ENCODE peak calls at places on chromosomes 2 and 18, in nine cellular contexts. One of them, this sample, is unnamed.

GRCh38 chr2:1538663-1539062 is 125.4 kb downstream of the TPO start:
- DNase-seq in adrenal gland: no peak
- DNase-seq in NT2/D1: peak; percentile 70
- DNase-seq in Panc1: no peak
- DNase-seq in CD8-positive, alpha-beta T cell: no peak
- DNase-seq in esophagus squamous epithelium: no peak
- DNase-seq in colonic mucosa: no peak
- DNase-seq in small intestine: no peak
- DNase-seq in aorta: no peak
- DNase-seq in this sample: no peak

GRCh38 chr2:240624950-240625621 is at the start of gene GPR35:
- DNase-seq in adrenal gland: no peak
- DNase-seq in NT2/D1: no peak
- DNase-seq in Panc1: no peak
- DNase-seq in CD8-positive, alpha-beta T cell: peak; percentile 93
- DNase-seq in esophagus squamous epithelium: no peak
- DNase-seq in colonic mucosa: peak; percentile 44
- DNase-seq in small intestine: peak; percentile 46
- DNase-seq in aorta: peak; percentile 80
- DNase-seq in this sample: peak; percentile 64

GRCh38 chr2:111122631-111123421 is 2.1 kb downstream of the BCL2L11 start:
- DNase-seq in adrenal gland: peak; percentile 84
- DNase-seq in NT2/D1: peak; percentile 83
- DNase-seq in Panc1: no peak
- DNase-seq in CD8-positive, alpha-beta T cell: no peak
- DNase-seq in esophagus squamous epithelium: no peak
- DNase-seq in colonic mucosa: peak; percentile 77
- DNase-seq in small intestine: peak; percentile 78
- DNase-seq in aorta: peak; percentile 91
- DNase-seq in this sample: peak; percentile 50

GRCh38 chr18:24187689-24188088 is 48.8 kb downstream of the CABYR start:
- DNase-seq in adrenal gland: no peak
- DNase-seq in NT2/D1: no peak
- DNase-seq in Panc1: no peak
- DNase-seq in CD8-positive, alpha-beta T cell: no peak
- DNase-seq in esophagus squamous epithelium: no peak
- DNase-seq in colonic mucosa: no peak
- DNase-seq in small intestine: no peak
- DNase-seq in aorta: no peak
- DNase-seq in this sample: no peak

GRCh38 chr2:43161650-43162542 is 64.5 kb downstream of the ZFP36L2 start:
- DNase-seq in adrenal gland: no peak
- DNase-seq in NT2/D1: no peak
- DNase-seq in Panc1: no peak
- DNase-seq in CD8-positive, alpha-beta T cell: no peak
- DNase-seq in esophagus squamous epithelium: no peak
- DNase-seq in colonic mucosa: peak; percentile 91
- DNase-seq in small intestine: peak; percentile 99
- DNase-seq in aorta: no peak
- DNase-seq in this sample: no peak

GRCh38 chr2:20470211-20470610 is 23.3 kb downstream of the RHOB start:
- DNase-seq in adrenal gland: no peak
- DNase-seq in NT2/D1: no peak
- DNase-seq in Panc1: no peak
- DNase-seq in CD8-positive, alpha-beta T cell: no peak
- DNase-seq in esophagus squamous epithelium: no peak
- DNase-seq in colonic mucosa: no peak
- DNase-seq in small intestine: no peak
- DNase-seq in aorta: no peak
- DNase-seq in this sample: no peak

GRCh38 chr18:59566507-59566906 is 130.7 kb downstream of the CCBE1 start:
- DNase-seq in adrenal gland: no peak
- DNase-seq in NT2/D1: no peak
- DNase-seq in Panc1: no peak
- DNase-seq in CD8-positive, alpha-beta T cell: no peak
- DNase-seq in esophagus squamous epithelium: no peak
- DNase-seq in colonic mucosa: no peak
- DNase-seq in small intestine: no peak
- DNase-seq in aorta: no peak
- DNase-seq in this sample: no peak

GRCh38 chr2:23237147-23237546 is 147.8 kb upstream of the KLHL29 start:
- DNase-seq in adrenal gland: no peak
- DNase-seq in NT2/D1: no peak
- DNase-seq in Panc1: no peak
- DNase-seq in CD8-positive, alpha-beta T cell: no peak
- DNase-seq in esophagus squamous epithelium: no peak
- DNase-seq in colonic mucosa: no peak
- DNase-seq in small intestine: no peak
- DNase-seq in aorta: no peak
- DNase-seq in this sample: no peak

GRCh38 chr2:187429989-187430388 is 18.1 kb downstream of the CALCRL start:
- DNase-seq in adrenal gland: no peak
- DNase-seq in NT2/D1: no peak
- DNase-seq in Panc1: no peak
- DNase-seq in CD8-positive, alpha-beta T cell: no peak
- DNase-seq in esophagus squamous epithelium: no peak
- DNase-seq in colonic mucosa: no peak
- DNase-seq in small intestine: no peak
- DNase-seq in aorta: no peak
- DNase-seq in this sample: no peak

GRCh38 chr2:14544247-14544646 is 88.3 kb upstream of the LRATD1 start:
- DNase-seq in adrenal gland: no peak
- DNase-seq in NT2/D1: no peak
- DNase-seq in Panc1: no peak
- DNase-seq in CD8-positive, alpha-beta T cell: no peak
- DNase-seq in esophagus squamous epithelium: no peak
- DNase-seq in colonic mucosa: no peak
- DNase-seq in small intestine: no peak
- DNase-seq in aorta: no peak
- DNase-seq in this sample: no peak

GRCh38 chr2:46303233-46303632 is 6.0 kb downstream of the EPAS1 start:
- DNase-seq in adrenal gland: no peak
- DNase-seq in NT2/D1: no peak
- DNase-seq in Panc1: no peak
- DNase-seq in CD8-positive, alpha-beta T cell: no peak
- DNase-seq in esophagus squamous epithelium: no peak
- DNase-seq in colonic mucosa: no peak
- DNase-seq in small intestine: no peak
- DNase-seq in aorta: no peak
- DNase-seq in this sample: no peak

GRCh38 chr2:10787176-10787968 is 25.2 kb downstream of the PDIA6 start:
- DNase-seq in adrenal gland: no peak
- DNase-seq in NT2/D1: peak; percentile 33
- DNase-seq in Panc1: no peak
- DNase-seq in CD8-positive, alpha-beta T cell: peak; percentile 43
- DNase-seq in esophagus squamous epithelium: no peak
- DNase-seq in colonic mucosa: peak; percentile 42
- DNase-seq in small intestine: no peak
- DNase-seq in aorta: no peak
- DNase-seq in this sample: no peak

GRCh38 chr2:102664439-102665042 is 45.2 kb downstream of the SLC9A2 start:
- DNase-seq in adrenal gland: no peak
- DNase-seq in NT2/D1: no peak
- DNase-seq in Panc1: peak; percentile 15
- DNase-seq in CD8-positive, alpha-beta T cell: no peak
- DNase-seq in esophagus squamous epithelium: no peak
- DNase-seq in colonic mucosa: peak; percentile 74
- DNase-seq in small intestine: peak; percentile 58
- DNase-seq in aorta: no peak
- DNase-seq in this sample: no peak

GRCh38 chr2:238116298-238117198 is 16.4 kb downstream of the ESPNL start:
- DNase-seq in adrenal gland: no peak
- DNase-seq in NT2/D1: no peak
- DNase-seq in Panc1: no peak
- DNase-seq in CD8-positive, alpha-beta T cell: no peak
- DNase-seq in esophagus squamous epithelium: no peak
- DNase-seq in colonic mucosa: no peak
- DNase-seq in small intestine: no peak
- DNase-seq in aorta: peak; percentile 28
- DNase-seq in this sample: no peak

GRCh38 chr2:56380861-56381260 is 197.1 kb downstream of the CCDC85A start:
- DNase-seq in adrenal gland: no peak
- DNase-seq in NT2/D1: no peak
- DNase-seq in Panc1: no peak
- DNase-seq in CD8-positive, alpha-beta T cell: no peak
- DNase-seq in esophagus squamous epithelium: no peak
- DNase-seq in colonic mucosa: no peak
- DNase-seq in small intestine: no peak
- DNase-seq in aorta: no peak
- DNase-seq in this sample: no peak

GRCh38 chr2:53353372-53354111 is 414.1 kb upstream of the CHAC2 start:
- DNase-seq in adrenal gland: no peak
- DNase-seq in NT2/D1: peak; percentile 36
- DNase-seq in Panc1: no peak
- DNase-seq in CD8-positive, alpha-beta T cell: no peak
- DNase-seq in esophagus squamous epithelium: no peak
- DNase-seq in colonic mucosa: peak; percentile 57
- DNase-seq in small intestine: no peak
- DNase-seq in aorta: no peak
- DNase-seq in this sample: no peak

GRCh38 chr2:196233033-196233807 is 61.8 kb upstream of the STK17B start:
- DNase-seq in adrenal gland: peak; percentile 19
- DNase-seq in NT2/D1: no peak
- DNase-seq in Panc1: no peak
- DNase-seq in CD8-positive, alpha-beta T cell: no peak
- DNase-seq in esophagus squamous epithelium: no peak
- DNase-seq in colonic mucosa: peak; percentile 48
- DNase-seq in small intestine: peak; percentile 73
- DNase-seq in aorta: peak; percentile 63
- DNase-seq in this sample: no peak
- H3K4me1 ChIP-seq in adrenal gland: peaks cover 19% of the 10 kb centered on the region
- H3K4me1 ChIP-seq in NT2/D1: no peaks in the 10 kb centered on the region
- H3K4me1 ChIP-seq in Panc1: no peaks in the 10 kb centered on the region
- H3K4me1 ChIP-seq in CD8-positive, alpha-beta T cell: peaks cover 85% of the 10 kb centered on the region
- H3K4me1 ChIP-seq in esophagus squamous epithelium: peaks cover 29% of the 10 kb centered on the region
- H3K4me1 ChIP-seq in colonic mucosa: no peaks in the 10 kb centered on the region
- H3K4me1 ChIP-seq in small intestine: peaks cover 7% of the 10 kb centered on the region
- H3K4me1 ChIP-seq in aorta: peaks cover 3% of the 10 kb centered on the region
- H3K4me1 ChIP-seq in this sample: peaks cover 83% of the 10 kb centered on the region

GRCh38 chr18:72458256-72458655 is 85.9 kb downstream of the CBLN2 start:
- DNase-seq in adrenal gland: no peak
- DNase-seq in NT2/D1: no peak
- DNase-seq in Panc1: no peak
- DNase-seq in CD8-positive, alpha-beta T cell: no peak
- DNase-seq in esophagus squamous epithelium: no peak
- DNase-seq in colonic mucosa: no peak
- DNase-seq in small intestine: no peak
- DNase-seq in aorta: no peak
- DNase-seq in this sample: no peak
- H3K9me3 ChIP-seq in adrenal gland: no peaks in the 10 kb centered on the region
- H3K9me3 ChIP-seq in NT2/D1: no peaks in the 10 kb centered on the region
- H3K9me3 ChIP-seq in Panc1: no peaks in the 10 kb centered on the region
- H3K9me3 ChIP-seq in CD8-positive, alpha-beta T cell: no peaks in the 10 kb centered on the region
- H3K9me3 ChIP-seq in esophagus squamous epithelium: no peaks in the 10 kb centered on the region
- H3K9me3 ChIP-seq in colonic mucosa: no peaks in the 10 kb centered on the region
- H3K9me3 ChIP-seq in small intestine: no peaks in the 10 kb centered on the region
- H3K9me3 ChIP-seq in aorta: no peaks in the 10 kb centered on the region
- H3K9me3 ChIP-seq in this sample: no peaks in the 10 kb centered on the region

GRCh38 chr18:12657048-12657848 is 659 bp downstream of the SPIRE1 start:
- DNase-seq in adrenal gland: peak; percentile 60
- DNase-seq in NT2/D1: no peak
- DNase-seq in Panc1: no peak
- DNase-seq in CD8-positive, alpha-beta T cell: no peak
- DNase-seq in esophagus squamous epithelium: no peak
- DNase-seq in colonic mucosa: no peak
- DNase-seq in small intestine: no peak
- DNase-seq in aorta: peak; percentile 69
- DNase-seq in this sample: no peak
- H3K27me3 ChIP-seq in adrenal gland: no peaks in the 10 kb centered on the region
- H3K27me3 ChIP-seq in NT2/D1: peaks cover 12% of the 10 kb centered on the region
- H3K27me3 ChIP-seq in Panc1: no peaks in the 10 kb centered on the region
- H3K27me3 ChIP-seq in CD8-positive, alpha-beta T cell: no peaks in the 10 kb centered on the region
- H3K27me3 ChIP-seq in esophagus squamous epithelium: no peaks in the 10 kb centered on the region
- H3K27me3 ChIP-seq in colonic mucosa: no peaks in the 10 kb centered on the region
- H3K27me3 ChIP-seq in small intestine: no peaks in the 10 kb centered on the region
- H3K27me3 ChIP-seq in aorta: no peaks in the 10 kb centered on the region
- H3K27me3 ChIP-seq in this sample: no peaks in the 10 kb centered on the region

GRCh38 chr2:216477283-216478035 is 21.2 kb upstream of the RPL37A start:
- DNase-seq in adrenal gland: no peak
- DNase-seq in NT2/D1: no peak
- DNase-seq in Panc1: no peak
- DNase-seq in CD8-positive, alpha-beta T cell: no peak
- DNase-seq in esophagus squamous epithelium: no peak
- DNase-seq in colonic mucosa: no peak
- DNase-seq in small intestine: no peak
- DNase-seq in aorta: no peak
- DNase-seq in this sample: no peak

GRCh38 chr2:216478791-216479190 is 19.9 kb upstream of the RPL37A start:
- DNase-seq in adrenal gland: no peak
- DNase-seq in NT2/D1: no peak
- DNase-seq in Panc1: no peak
- DNase-seq in CD8-positive, alpha-beta T cell: no peak
- DNase-seq in esophagus squamous epithelium: no peak
- DNase-seq in colonic mucosa: no peak
- DNase-seq in small intestine: no peak
- DNase-seq in aorta: no peak
- DNase-seq in this sample: no peak

GRCh38 chr2:216473187-216473586 is 25.5 kb upstream of the RPL37A start:
- DNase-seq in adrenal gland: no peak
- DNase-seq in NT2/D1: no peak
- DNase-seq in Panc1: no peak
- DNase-seq in CD8-positive, alpha-beta T cell: no peak
- DNase-seq in esophagus squamous epithelium: no peak
- DNase-seq in colonic mucosa: no peak
- DNase-seq in small intestine: no peak
- DNase-seq in aorta: no peak
- DNase-seq in this sample: no peak

GRCh38 chr2:216478151-216478550 is 20.5 kb upstream of the RPL37A start:
- DNase-seq in adrenal gland: no peak
- DNase-seq in NT2/D1: no peak
- DNase-seq in Panc1: no peak
- DNase-seq in CD8-positive, alpha-beta T cell: no peak
- DNase-seq in esophagus squamous epithelium: no peak
- DNase-seq in colonic mucosa: no peak
- DNase-seq in small intestine: no peak
- DNase-seq in aorta: no peak
- DNase-seq in this sample: no peak

DNA sequence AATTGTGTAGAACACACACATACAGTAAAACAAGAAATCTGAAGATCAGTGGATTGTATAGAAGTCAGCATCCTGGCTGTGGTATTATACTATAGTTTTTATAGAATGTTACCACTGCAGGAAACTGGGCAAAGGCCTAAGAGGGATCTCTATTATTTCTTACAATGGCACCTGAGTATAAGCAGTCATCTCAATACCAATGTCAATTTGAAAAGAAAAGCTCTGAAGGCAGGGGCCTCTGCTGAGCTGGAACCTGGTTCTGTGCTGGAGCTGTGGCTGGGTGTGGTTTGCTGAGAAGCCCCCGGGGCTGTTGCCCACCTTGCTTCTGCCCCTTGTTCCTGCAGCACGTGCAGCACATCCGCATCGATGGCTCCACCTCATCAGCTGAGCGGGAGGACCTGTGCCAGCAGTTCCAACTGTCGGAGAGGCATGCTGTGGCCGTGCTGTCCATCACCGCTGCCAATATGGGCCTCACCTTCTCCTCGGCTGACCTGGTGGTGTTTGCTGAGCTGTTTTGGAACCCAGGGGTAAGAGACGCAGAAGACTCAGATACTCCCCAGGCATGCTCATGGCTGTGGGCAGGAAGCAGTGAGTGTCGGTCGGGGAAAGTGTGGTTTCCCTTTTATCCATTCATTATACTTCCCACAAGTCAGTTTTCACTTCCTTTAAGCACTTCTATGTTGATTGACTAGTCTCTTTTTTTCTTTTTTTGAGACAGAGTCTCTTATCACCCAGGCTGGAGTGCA is 23.5 kb upstream of the RPL37A start:
- DNase-seq in adrenal gland: no peak
- DNase-seq in NT2/D1: no peak
- DNase-seq in Panc1: no peak
- DNase-seq in CD8-positive, alpha-beta T cell: no peak
- DNase-seq in esophagus squamous epithelium: no peak
- DNase-seq in colonic mucosa: no peak
- DNase-seq in small intestine: no peak
- DNase-seq in aorta: no peak
- DNase-seq in this sample: no peak
- H3K4me1 ChIP-seq in adrenal gland: no peaks in the 10 kb centered on the region
- H3K4me1 ChIP-seq in NT2/D1: peaks cover 9% of the 10 kb centered on the region
- H3K4me1 ChIP-seq in Panc1: no peaks in the 10 kb centered on the region
- H3K4me1 ChIP-seq in CD8-positive, alpha-beta T cell: peaks cover 12% of the 10 kb centered on the region
- H3K4me1 ChIP-seq in esophagus squamous epithelium: no peaks in the 10 kb centered on the region
- H3K4me1 ChIP-seq in colonic mucosa: no peaks in the 10 kb centered on the region
- H3K4me1 ChIP-seq in small intestine: no peaks in the 10 kb centered on the region
- H3K4me1 ChIP-seq in aorta: no peaks in the 10 kb centered on the region
- H3K4me1 ChIP-seq in this sample: peaks cover 5% of the 10 kb centered on the region